ENCODE peak calls at places on chromosomes 3 and 15, in five cellular contexts. M is neural crest cell; Y is activated naive CD8-positive, alpha-beta T cell treated with anti-CD3 and anti-CD28 coated beads, Interleukin-2, amount 50 U/mL, for 24 hours; S is activated T-cell treated with anti-CD3 and anti-CD28 coated beads for 1 hour; N is kidney glomerular epithelial cell. E is an unnamed sample.

GRCh38 chr3:163218336-163218735 is 1721.7 kb downstream of the OTOL1 start:
- DNase-seq in S (no peak), Y (no peak), M (no peak), N (no peak), E (no peak)

GRCh38 chr3:106006001-106006400 is 137.2 kb upstream of the CBLB start:
- DNase-seq in S (no peak), M (no peak), N (no peak), Y (no peak), E (no peak)

GRCh38 chr3:120369000-120369399 is 19.8 kb upstream of the LRRC58 start:
- DNase-seq in M (no peak), Y (no peak), N (peak), S (no peak), E (no peak)

GRCh38 chr3:171435143-171435542 is 25.1 kb downstream of the TNIK start:
- DNase-seq in N (no peak), S (no peak), M (no peak), Y (no peak), E (no peak)

GRCh38 chr3:13022348-13023250 is 50.6 kb downstream of the IQSEC1 start:
- DNase-seq in N (peak), M (no peak), Y (no peak), S (no peak), E (no peak)

GRCh38 chr3:12476238-12476897 is 7.9 kb upstream of the TSEN2 start:
- DNase-seq in N (peak), M (no peak), Y (no peak), S (no peak), E (no peak)

GRCh38 chr15:62107561-62108110 is 40.9 kb downstream of the C2CD4A start:
- DNase-seq in S (no peak), Y (no peak), N (no peak), M (no peak), E (no peak)

GRCh38 chr15:56128081-56128480 is 115.6 kb downstream of the RFX7 start:
- DNase-seq in Y (no peak), N (no peak), M (no peak), S (no peak), E (no peak)

GRCh38 chr3:98914210-98915080 is 12.9 kb upstream of the DCBLD2 start:
- DNase-seq in N (no peak), Y (no peak), M (no peak), S (no peak), E (no peak)

GRCh38 chr3:52331906-52332305 is 15.8 kb downstream of the DNAH1 start:
- DNase-seq in Y (no peak), N (no peak), M (no peak), S (no peak), E (no peak)

GRCh38 chr3:9179826-9180763 is 69.4 kb downstream of the SRGAP3 start:
- DNase-seq in N (no peak), Y (peak), M (no peak), S (no peak), E (no peak)

GRCh38 chr3:120798346-120798745 is 55.8 kb downstream of the GTF2E1 start:
- DNase-seq in S (no peak), N (no peak), M (no peak), Y (no peak), E (no peak)

GRCh38 chr3:118559286-118559685 is 475.4 kb downstream of the IGSF11 start:
- DNase-seq in N (no peak), S (no peak), M (no peak), Y (no peak), E (no peak)

GRCh38 chr3:25001041-25001591 is 426.9 kb upstream of the RARB start:
- DNase-seq in N (no peak), Y (no peak), S (no peak), M (no peak), E (no peak)

GRCh38 chr15:70741107-70741511 is 22.2 kb downstream of the UACA start:
- DNase-seq in Y (no peak), M (no peak), S (no peak), N (peak), E (no peak)

GRCh38 chr3:177463863-177464262 is 266.6 kb upstream of the TBL1XR1 start:
- DNase-seq in N (peak), S (no peak), Y (no peak), M (no peak), E (no peak)

GRCh38 chr15:55884223-55884622 is 109.2 kb downstream of the NEDD4 start:
- DNase-seq in Y (no peak), M (no peak), N (no peak), S (no peak), E (no peak)

GRCh38 chr15:34609102-34609501 is 25.7 kb upstream of the GOLGA8B start:
- DNase-seq in M (no peak), N (no peak), S (no peak), Y (no peak), E (no peak)

GRCh38 chr15:60408438-60409105 is 10.8 kb upstream of the ANXA2 start:
- DNase-seq in N (peak), S (no peak), M (no peak), Y (no peak), E (peak)

E was measured in central memory CD4-positive, alpha-beta T cell.